ENCODE peak calls at places on chromosomes 3 and 15, in nine cellular contexts. R is GM12892, A is heart left ventricle, I is uterus, O is H54, U is spleen, G is endothelial cell of umbilical vein, T is tibial nerve, M is esophagus squamous epithelium. L is an unnamed sample.

GRCh38 chr3:42486814-42487569 is 15.5 kb upstream of the VIPR1 start:
- DNase-seq in U (no peak), M (no peak), O (no peak), R (no peak), G (no peak), I (no peak), A (no peak), T (no peak), L (no peak)

GRCh38 chr3:67329358-67329757 is 325.1 kb downstream of the SUCLG2 start:
- DNase-seq in G (no peak), U (no peak), A (no peak), M (no peak), O (no peak), R (no peak), I (no peak), T (no peak), L (peak)

GRCh38 chr3:25119682-25120081 is 308.4 kb upstream of the RARB start:
- DNase-seq in M (no peak), A (no peak), I (no peak), R (no peak), O (no peak), T (no peak), U (no peak), G (no peak), L (no peak)

GRCh38 chr3:88773766-88774165 is 333.7 kb upstream of the EPHA3 start:
- DNase-seq in T (no peak), M (no peak), R (no peak), U (no peak), I (no peak), G (no peak), A (no peak), O (no peak), L (no peak)

GRCh38 chr15:40454904-40455391 is 14.2 kb downstream of the BAHD1 start:
- DNase-seq in U (no peak), I (no peak), M (no peak), R (no peak), T (no peak), G (no peak), O (peak), A (no peak), L (no peak)

GRCh38 chr15:57327985-57328471 is 48.3 kb upstream of the CGNL1 start:
- DNase-seq in M (no peak), G (no peak), A (no peak), R (no peak), T (no peak), O (peak), U (no peak), I (peak), L (no peak)

GRCh38 chr15:60575995-60576394 is 97.1 kb upstream of the ICE2 start:
- DNase-seq in I (no peak), M (no peak), T (no peak), R (no peak), O (no peak), U (no peak), A (no peak), G (no peak), L (peak)

GRCh38 chr15:39595621-39596221 is 14.8 kb downstream of the THBS1 start:
- DNase-seq in O (no peak), G (peak), R (no peak), I (no peak), U (no peak), M (no peak), A (no peak), T (no peak), L (no peak)

GRCh38 chr15:57680021-57680420 is 26.5 kb upstream of the POLR2M start:
- DNase-seq in R (no peak), M (no peak), A (no peak), T (no peak), G (peak), U (no peak), O (peak), I (no peak), L (no peak)

GRCh38 chr3:66938338-66938963 is 59.7 kb upstream of the KBTBD8 start:
- DNase-seq in O (peak), A (no peak), T (no peak), M (no peak), R (no peak), U (no peak), G (peak), I (no peak), L (peak)

GRCh38 chr3:144770813-144771400 is 799.3 kb downstream of the DIPK2A start:
- DNase-seq in O (no peak), M (no peak), A (no peak), R (no peak), T (no peak), I (no peak), G (peak), U (no peak), L (peak)

GRCh38 chr15:78859971-78860733 is 12.5 kb upstream of the MORF4L1 start:
- DNase-seq in U (peak), I (peak), R (peak), T (no peak), M (no peak), O (peak), A (peak), G (peak), L (peak)

DNA sequence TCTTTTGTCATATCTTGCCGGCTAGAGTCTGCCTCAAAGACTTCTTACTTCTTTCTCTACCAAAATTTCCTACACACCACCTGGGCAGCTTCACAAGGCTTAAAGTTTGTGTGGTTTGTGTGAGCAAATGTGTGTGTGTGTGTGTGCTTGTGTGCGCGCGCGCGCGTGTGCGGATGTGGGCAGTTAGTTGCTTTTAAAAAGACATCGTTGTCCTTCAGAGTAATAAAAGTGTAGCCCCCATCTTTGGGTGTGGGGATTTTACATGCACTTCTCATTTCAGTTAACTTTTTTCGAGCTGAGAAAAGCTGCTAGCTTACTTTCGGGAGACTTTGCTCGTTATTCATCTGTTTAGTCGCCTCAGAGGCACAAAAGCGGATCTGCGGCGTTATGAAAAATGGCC is 36.0 kb downstream of the ZIC4 start:
- DNase-seq in R (no peak), G (no peak), I (no peak), T (no peak), U (no peak), M (no peak), O (no peak), A (no peak), L (no peak)
- TF ChIP-seq POLR2A in R (no peak), G (no peak), I (no peak), T (no peak), U (no peak), M (no peak), O (no peak), A (no peak), L (no peak)

DNA sequence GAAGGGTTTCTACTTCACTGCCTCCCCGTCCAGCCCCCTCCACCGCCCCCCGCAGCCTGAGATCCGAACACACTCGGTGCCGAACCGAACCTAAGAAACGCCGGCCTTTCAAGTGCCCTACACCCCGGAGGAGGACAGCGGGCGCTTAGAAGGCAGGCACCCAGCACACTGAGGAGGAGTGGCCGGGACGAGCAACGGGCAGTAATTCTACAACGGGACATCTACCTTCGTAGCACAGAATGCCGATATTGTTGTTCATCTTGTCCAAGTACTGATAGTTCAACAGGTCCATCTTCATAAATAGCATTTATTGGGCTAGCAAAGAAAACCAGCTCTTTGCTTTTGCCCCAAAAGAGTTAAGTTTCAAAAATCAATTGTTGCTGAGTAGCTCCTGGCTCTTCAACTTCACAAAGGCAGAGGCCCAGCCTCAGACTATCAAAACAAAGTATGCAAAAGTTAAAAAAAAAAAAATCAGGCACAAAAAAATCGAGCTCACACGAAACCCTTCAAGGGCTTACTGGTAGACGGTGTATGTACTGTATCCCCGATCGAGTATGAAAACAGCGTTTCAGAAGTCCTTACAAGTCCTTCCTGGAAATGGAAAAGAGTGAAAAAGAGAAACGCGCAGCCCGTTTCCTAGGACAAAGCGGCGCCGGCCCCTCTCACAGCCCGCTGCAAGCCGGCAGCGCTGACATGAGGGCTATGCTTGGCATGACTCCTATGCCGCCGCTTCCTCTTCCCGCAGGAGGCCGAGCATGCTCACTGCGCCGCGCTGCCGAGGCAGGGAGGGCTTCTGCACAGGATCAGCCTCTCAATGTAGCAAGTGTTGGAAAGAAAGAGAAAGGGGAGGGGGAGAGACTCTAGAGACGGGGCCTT is at the start of gene VGLL4:
- DNase-seq in O (peak), T (peak), G (peak), I (peak), A (peak), M (peak), R (peak), U (peak), L (peak)
- TF ChIP-seq POLR2A in O (peak), T (peak), G (peak), I (peak), A (no peak), M (peak), R (peak), U (peak), L (peak)

DNA sequence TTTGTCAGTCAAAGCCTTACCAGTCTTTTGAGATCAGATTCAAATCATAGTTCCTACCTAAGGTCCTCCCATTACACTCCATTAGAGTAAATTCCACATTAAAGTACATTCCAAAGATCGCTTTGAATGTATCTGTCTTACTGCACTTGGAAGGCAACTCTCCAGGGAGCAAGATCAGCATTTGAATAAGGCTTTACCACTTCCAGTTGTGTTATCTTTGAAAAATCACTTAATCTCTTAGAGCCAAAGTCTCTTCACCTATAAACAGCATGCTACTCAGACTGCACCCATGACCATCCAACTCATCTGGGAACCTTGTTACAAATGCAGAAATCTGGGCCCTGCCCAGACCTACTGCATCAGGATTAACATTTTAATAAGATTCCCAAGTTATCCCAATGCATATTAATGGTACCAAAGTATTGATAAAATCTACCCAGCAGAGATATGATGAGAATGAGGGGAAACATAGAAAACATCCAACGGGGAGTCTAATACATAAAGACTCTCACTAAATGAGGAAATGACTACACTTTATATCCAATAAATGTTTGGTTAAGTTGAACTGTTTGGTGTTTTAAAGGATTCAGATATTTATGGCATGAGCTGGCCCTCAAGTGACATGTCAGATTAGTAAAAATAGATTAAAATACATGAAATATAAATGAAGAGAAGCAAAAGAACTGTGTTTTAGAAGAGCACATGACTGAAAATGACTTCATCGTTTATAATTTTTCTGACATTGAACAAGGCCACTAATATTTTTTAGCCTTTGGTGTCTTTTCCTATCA is 75.9 kb downstream of the TNIK start:
- DNase-seq in O (no peak), G (no peak), M (no peak), A (no peak), U (no peak), T (no peak), R (no peak), I (no peak), L (no peak)
- TF ChIP-seq POLR2A in O (no peak), G (no peak), M (no peak), A (no peak), U (no peak), T (no peak), R (no peak), I (no peak), L (no peak)

GRCh38 chr3:171028025-171028778 is 1.7 kb upstream of the SLC2A2 start:
- DNase-seq in T (no peak), R (no peak), O (peak), U (no peak), M (no peak), I (peak), A (peak), G (peak), L (peak)
- TF ChIP-seq POLR2A in T (no peak), R (no peak), O (no peak), U (no peak), M (no peak), I (no peak), A (no peak), G (no peak), L (no peak)

GRCh38 chr15:101244039-101244781 is 7.6 kb downstream of the CHSY1 start:
- DNase-seq in T (no peak), I (no peak), O (no peak), M (no peak), U (peak), A (no peak), R (no peak), G (no peak), L (peak)

GRCh38 chr15:101248274-101248673 is 3.6 kb downstream of the CHSY1 start:
- DNase-seq in G (no peak), M (no peak), U (no peak), O (no peak), A (no peak), T (no peak), I (no peak), R (no peak), L (no peak)

GRCh38 chr15:101244889-101245668 is 6.8 kb downstream of the CHSY1 start:
- DNase-seq in O (no peak), M (no peak), A (no peak), R (no peak), U (peak), T (no peak), I (no peak), G (no peak), L (no peak)

GRCh38 chr15:101246391-101246790 is 5.5 kb downstream of the CHSY1 start:
- DNase-seq in O (no peak), T (no peak), G (peak), I (no peak), A (no peak), R (no peak), M (no peak), U (no peak), L (no peak)

GRCh38 chr15:101246824-101247745 is 4.8 kb downstream of the CHSY1 start:
- DNase-seq in T (no peak), G (no peak), A (no peak), R (no peak), O (no peak), M (no peak), I (no peak), U (peak), L (no peak)
- TF ChIP-seq POLR2A in T (no peak), G (no peak), A (no peak), R (no peak), O (no peak), M (no peak), I (no peak), U (no peak), L (no peak)

DNA sequence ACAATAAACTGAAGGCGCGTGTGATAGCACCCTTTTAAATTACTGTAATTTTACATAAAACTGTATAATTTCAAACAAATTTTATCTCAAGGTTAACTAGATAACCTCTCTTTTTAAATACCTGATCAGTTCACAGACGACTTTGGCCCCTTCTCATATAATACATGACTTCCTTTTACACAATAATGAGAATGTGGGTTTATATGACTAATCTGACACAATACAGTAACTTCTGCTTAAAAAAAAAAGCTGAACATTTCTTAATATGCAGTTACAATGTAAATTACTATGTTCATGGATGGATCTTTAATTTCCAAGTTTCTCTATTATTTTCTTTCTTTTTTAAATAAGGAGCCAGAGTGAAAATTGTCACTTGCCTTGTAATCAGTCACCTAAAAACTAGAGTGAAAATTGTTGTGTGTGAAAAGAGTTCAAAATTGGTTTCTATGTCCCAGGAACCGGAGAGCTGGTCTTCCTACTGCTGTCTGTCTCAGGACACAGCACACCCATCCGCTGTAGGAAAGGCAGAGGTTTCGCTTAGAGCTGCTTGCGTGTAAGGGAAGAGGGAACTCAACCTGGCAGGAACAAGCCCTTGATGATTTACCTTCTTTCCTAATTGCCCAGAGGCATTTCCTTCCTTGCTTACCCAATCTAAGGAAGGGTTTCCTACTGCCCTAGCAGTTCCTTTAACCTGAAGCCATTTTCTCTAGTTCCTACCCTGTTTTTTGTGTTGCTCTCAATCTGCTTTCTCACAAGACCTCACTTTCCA is 33.3 kb downstream of the PLD1 start:
- DNase-seq in A (no peak), O (no peak), R (no peak), M (no peak), T (no peak), U (no peak), I (no peak), G (peak), L (no peak)
- TF ChIP-seq POLR2A in A (no peak), O (no peak), R (no peak), M (no peak), T (no peak), U (no peak), I (peak), G (no peak), L (no peak)

DNA sequence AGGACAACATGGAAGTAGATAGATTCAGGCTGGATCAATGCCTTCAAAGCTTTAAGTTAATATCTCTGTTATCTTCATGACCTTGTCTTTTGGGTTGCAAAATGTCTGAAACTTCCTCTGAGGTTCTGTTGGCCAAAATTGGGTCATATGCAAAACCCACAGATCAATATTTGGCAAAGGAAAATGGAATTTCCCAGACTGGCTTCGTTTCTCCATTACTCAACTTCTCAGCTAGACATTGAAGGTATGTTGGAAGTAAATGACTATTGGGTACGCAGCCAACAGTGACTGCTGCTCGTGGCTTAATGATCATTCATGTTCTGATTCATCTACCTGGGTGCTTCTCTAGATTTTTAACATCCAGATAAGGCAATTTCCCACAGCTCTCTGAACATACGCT is 675.4 kb upstream of the SGO1 start:
- DNase-seq in T (no peak), I (no peak), G (no peak), R (no peak), O (no peak), U (no peak), A (no peak), M (no peak), L (peak)
- TF ChIP-seq POLR2A in T (no peak), I (no peak), G (no peak), R (no peak), O (no peak), U (no peak), A (no peak), M (no peak), L (no peak)

DNA sequence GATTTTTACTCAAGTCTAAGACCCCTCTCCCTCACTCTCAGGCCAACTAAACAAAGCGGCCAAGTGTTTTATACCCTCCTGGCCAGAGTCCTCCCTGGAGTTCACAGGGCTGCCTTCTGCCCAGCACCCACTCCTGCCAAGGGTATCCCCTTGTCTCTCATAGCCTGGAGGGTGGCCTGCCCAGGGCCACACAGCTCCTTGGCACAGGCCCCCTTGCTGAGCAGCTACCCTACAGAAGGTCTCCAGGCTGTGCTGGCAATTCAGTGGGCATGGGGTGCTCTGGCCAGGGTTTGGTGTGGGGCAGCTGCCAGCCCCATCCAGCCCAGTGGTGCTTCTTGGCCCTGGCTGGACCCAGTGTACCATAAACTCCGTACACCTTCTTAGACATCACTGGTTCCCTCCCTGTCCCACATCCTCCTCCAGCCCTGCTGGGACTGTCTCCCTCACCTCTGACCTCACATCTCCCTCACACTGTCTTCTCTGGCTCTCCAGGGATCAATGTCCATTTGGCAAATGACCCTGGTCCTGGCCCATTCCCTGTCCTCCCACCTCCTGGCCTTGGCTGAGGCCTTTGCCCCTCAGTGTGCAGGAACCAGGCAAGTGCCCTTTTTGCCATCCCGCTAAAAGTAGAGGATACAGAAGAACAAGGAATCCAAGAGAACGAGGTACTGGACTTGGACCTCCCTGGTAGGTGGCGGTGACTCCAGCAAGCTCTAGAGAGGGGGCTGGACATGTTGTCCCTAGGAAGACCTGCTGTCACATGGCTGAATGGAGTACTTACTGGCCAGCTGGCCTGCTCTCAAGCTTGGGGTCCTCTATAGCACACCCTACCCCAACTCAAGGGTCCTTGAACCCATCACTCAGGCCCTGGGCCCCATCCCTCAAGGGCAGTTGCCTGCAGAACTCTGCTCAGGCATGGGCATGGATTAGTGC is 50.0 kb upstream of the TRPM1 start:
- DNase-seq in T (no peak), O (no peak), M (no peak), G (no peak), I (no peak), U (peak), R (no peak), A (no peak), L (peak)
- TF ChIP-seq POLR2A in T (no peak), O (no peak), M (no peak), G (no peak), I (no peak), U (no peak), R (no peak), A (no peak), L (no peak)

GRCh38 chr15:77070500-77071337 is at the start of gene TSPAN3:
- DNase-seq in T (peak), M (peak), I (peak), O (peak), R (peak), A (peak), U (peak), G (peak), L (peak)
- TF ChIP-seq POLR2A in T (no peak), M (peak), I (peak), O (peak), R (peak), A (peak), U (peak), G (peak), L (peak)

L was measured in HepG2.